ENCODE peak calls at places on chromosome 20, in five cellular contexts. One of them, this sample, is unnamed.

GRCh38 chr20:22180244-22180643 is 404.1 kb downstream of the FOXA2 start:
- DNase-seq in IMR-90: no peak
- DNase-seq in H1: peak
- DNase-seq in neuronal stem cell: no peak
- DNase-seq in H9: peak
- DNase-seq in this sample: no peak

GRCh38 chr20:4283011-4283410 is 267.7 kb upstream of the RNF24 start:
- DNase-seq in IMR-90: no peak
- DNase-seq in H1: no peak
- DNase-seq in neuronal stem cell: no peak
- DNase-seq in H9: no peak
- DNase-seq in this sample: no peak

GRCh38 chr20:31406115-31406514 is at the start of gene DEFB121:
- DNase-seq in IMR-90: no peak
- DNase-seq in H1: no peak
- DNase-seq in neuronal stem cell: no peak
- DNase-seq in H9: no peak
- DNase-seq in this sample: no peak

GRCh38 chr20:3560162-3560561 is 89.3 kb downstream of the ATRN start:
- DNase-seq in IMR-90: no peak
- DNase-seq in H1: no peak
- DNase-seq in neuronal stem cell: no peak
- DNase-seq in H9: no peak
- DNase-seq in this sample: no peak

GRCh38 chr20:53901697-53902096 is 168.7 kb downstream of the BCAS1 start:
- DNase-seq in IMR-90: no peak
- DNase-seq in H1: no peak
- DNase-seq in neuronal stem cell: no peak
- DNase-seq in H9: no peak
- DNase-seq in this sample: no peak

GRCh38 chr20:44886276-44886671 is 769 bp downstream of the YWHAB start:
- DNase-seq in IMR-90: no peak
- DNase-seq in H1: no peak
- DNase-seq in neuronal stem cell: no peak
- DNase-seq in H9: no peak
- DNase-seq in this sample: peak

GRCh38 chr20:35741892-35742740 is at the start of gene RBM39:
- DNase-seq in IMR-90: peak
- DNase-seq in H1: peak
- DNase-seq in neuronal stem cell: peak
- DNase-seq in H9: peak
- DNase-seq in this sample: peak

GRCh38 chr20:62030834-62031434 is 34.7 kb downstream of the TAF4 start:
- DNase-seq in IMR-90: no peak
- DNase-seq in H1: no peak
- DNase-seq in neuronal stem cell: no peak
- DNase-seq in H9: no peak
- DNase-seq in this sample: no peak

GRCh38 chr20:21048841-21049273 is 57.3 kb downstream of the LINC00237 start:
- DNase-seq in IMR-90: no peak
- DNase-seq in H1: peak
- DNase-seq in neuronal stem cell: peak
- DNase-seq in H9: peak
- DNase-seq in this sample: no peak

GRCh38 chr20:24662756-24663399 is 193.4 kb downstream of the SYNDIG1 start:
- DNase-seq in IMR-90: peak
- DNase-seq in H1: no peak
- DNase-seq in neuronal stem cell: no peak
- DNase-seq in H9: no peak
- DNase-seq in this sample: no peak

GRCh38 chr20:58141496-58141895 is 87.0 kb downstream of the ANKRD60 start:
- DNase-seq in IMR-90: no peak
- DNase-seq in H1: no peak
- DNase-seq in neuronal stem cell: no peak
- DNase-seq in H9: no peak
- DNase-seq in this sample: no peak

GRCh38 chr20:24963672-24964517 is 14.8 kb downstream of the CST7 start:
- DNase-seq in IMR-90: no peak
- DNase-seq in H1: no peak
- DNase-seq in neuronal stem cell: no peak
- DNase-seq in H9: peak
- DNase-seq in this sample: no peak

GRCh38 chr20:9294081-9294480 is 220.3 kb upstream of the LAMP5 start:
- DNase-seq in IMR-90: peak
- DNase-seq in H1: no peak
- DNase-seq in neuronal stem cell: no peak
- DNase-seq in H9: no peak
- DNase-seq in this sample: peak

GRCh38 chr20:44644384-44645131 is 6.9 kb downstream of the ADA start:
- DNase-seq in IMR-90: no peak
- DNase-seq in H1: no peak
- DNase-seq in neuronal stem cell: no peak
- DNase-seq in H9: no peak
- DNase-seq in this sample: peak

GRCh38 chr20:7841291-7841966 is 98.8 kb downstream of the HAO1 start:
- DNase-seq in IMR-90: peak
- DNase-seq in H1: no peak
- DNase-seq in neuronal stem cell: no peak
- DNase-seq in H9: no peak
- DNase-seq in this sample: peak

GRCh38 chr20:44717986-44718385 is 2.8 kb downstream of the CCN5 start:
- DNase-seq in IMR-90: no peak
- DNase-seq in H1: peak
- DNase-seq in neuronal stem cell: no peak
- DNase-seq in H9: peak
- DNase-seq in this sample: no peak

GRCh38 chr20:63969851-63970713 is at the start of gene ZNF512B:
- DNase-seq in IMR-90: peak
- DNase-seq in H1: peak
- DNase-seq in neuronal stem cell: no peak
- DNase-seq in H9: peak
- DNase-seq in this sample: peak

GRCh38 chr20:12241065-12241464 is 323.4 kb downstream of the BTBD3 start:
- DNase-seq in IMR-90: no peak
- DNase-seq in H1: no peak
- DNase-seq in neuronal stem cell: no peak
- DNase-seq in H9: no peak
- DNase-seq in this sample: no peak

GRCh38 chr20:32524871-32525501 is 60.1 kb downstream of the NOL4L start:
- DNase-seq in IMR-90: no peak
- DNase-seq in H1: no peak
- DNase-seq in neuronal stem cell: no peak
- DNase-seq in H9: no peak
- DNase-seq in this sample: no peak

GRCh38 chr20:53827996-53828672 is 234.5 kb upstream of the ZNF217 start:
- DNase-seq in IMR-90: peak
- DNase-seq in H1: no peak
- DNase-seq in neuronal stem cell: no peak
- DNase-seq in H9: no peak
- DNase-seq in this sample: peak

GRCh38 chr20:47320990-47321805 is 35.3 kb downstream of the ZMYND8 start:
- DNase-seq in IMR-90: no peak
- DNase-seq in H1: no peak
- DNase-seq in neuronal stem cell: no peak
- DNase-seq in H9: no peak
- DNase-seq in this sample: no peak

GRCh38 chr20:5780233-5781217 is 30.3 kb downstream of the SHLD1 start:
- DNase-seq in IMR-90: peak
- DNase-seq in H1: no peak
- DNase-seq in neuronal stem cell: no peak
- DNase-seq in H9: no peak
- DNase-seq in this sample: peak

GRCh38 chr20:24253321-24253720 is 216.1 kb upstream of the SYNDIG1 start:
- DNase-seq in IMR-90: no peak
- DNase-seq in H1: no peak
- DNase-seq in neuronal stem cell: no peak
- DNase-seq in H9: no peak
- DNase-seq in this sample: no peak

GRCh38 chr20:62119591-62120364 is 2.5 kb upstream of the LSM14B start:
- DNase-seq in IMR-90: no peak
- DNase-seq in H1: no peak
- DNase-seq in neuronal stem cell: no peak
- DNase-seq in H9: no peak
- DNase-seq in this sample: no peak

GRCh38 chr20:47139934-47140333 is 216.6 kb downstream of the ZMYND8 start:
- DNase-seq in IMR-90: no peak
- DNase-seq in H1: no peak
- DNase-seq in neuronal stem cell: no peak
- DNase-seq in H9: no peak
- DNase-seq in this sample: no peak

GRCh38 chr20:23873370-23874015 is 6.1 kb downstream of the CST5 start:
- DNase-seq in IMR-90: no peak
- DNase-seq in H1: no peak
- DNase-seq in neuronal stem cell: no peak
- DNase-seq in H9: no peak
- DNase-seq in this sample: no peak

GRCh38 chr20:10640897-10641296 is 32.9 kb downstream of the JAG1 start:
- DNase-seq in IMR-90: no peak
- DNase-seq in H1: no peak
- DNase-seq in neuronal stem cell: no peak
- DNase-seq in H9: no peak
- DNase-seq in this sample: no peak

GRCh38 chr20:18057994-18058349 is 256 bp upstream of the OVOL2 start:
- DNase-seq in IMR-90: no peak
- DNase-seq in H1: no peak
- DNase-seq in neuronal stem cell: no peak
- DNase-seq in H9: no peak
- DNase-seq in this sample: no peak

GRCh38 chr20:1897486-1897885 is 2.3 kb downstream of the SIRPA start:
- DNase-seq in IMR-90: no peak
- DNase-seq in H1: no peak
- DNase-seq in neuronal stem cell: no peak
- DNase-seq in H9: no peak
- DNase-seq in this sample: peak

GRCh38 chr20:12022121-12022520 is 104.4 kb downstream of the BTBD3 start:
- DNase-seq in IMR-90: no peak
- DNase-seq in H1: no peak
- DNase-seq in neuronal stem cell: no peak
- DNase-seq in H9: no peak
- DNase-seq in this sample: no peak

GRCh38 chr20:58985656-58986055 is 4.6 kb downstream of the NELFCD start:
- DNase-seq in IMR-90: no peak
- DNase-seq in H1: no peak
- DNase-seq in neuronal stem cell: no peak
- DNase-seq in H9: no peak
- DNase-seq in this sample: no peak

GRCh38 chr20:1813101-1813529 is 82.1 kb upstream of the SIRPA start:
- DNase-seq in IMR-90: peak
- DNase-seq in H1: no peak
- DNase-seq in neuronal stem cell: no peak
- DNase-seq in H9: no peak
- DNase-seq in this sample: peak

GRCh38 chr20:44203161-44203560 is 7.4 kb downstream of the OSER1 start:
- DNase-seq in IMR-90: peak
- DNase-seq in H1: no peak
- DNase-seq in neuronal stem cell: no peak
- DNase-seq in H9: no peak
- DNase-seq in this sample: peak

GRCh38 chr20:46057856-46058655 is 29.0 kb downstream of the SLC12A5 start:
- DNase-seq in IMR-90: peak
- DNase-seq in H1: no peak
- DNase-seq in neuronal stem cell: peak
- DNase-seq in H9: peak
- DNase-seq in this sample: peak

GRCh38 chr20:48904566-48905321 is 16.8 kb upstream of the ARFGEF2 start:
- DNase-seq in IMR-90: peak
- DNase-seq in H1: peak
- DNase-seq in neuronal stem cell: peak
- DNase-seq in H9: peak
- DNase-seq in this sample: peak
- H2AFZ ChIP-seq in IMR-90: no peak
- H2AFZ ChIP-seq in H1: peak
- H2AFZ ChIP-seq in neuronal stem cell: peak
- H2AFZ ChIP-seq in H9: peak
- H2AFZ ChIP-seq in this sample: no peak

DNA sequence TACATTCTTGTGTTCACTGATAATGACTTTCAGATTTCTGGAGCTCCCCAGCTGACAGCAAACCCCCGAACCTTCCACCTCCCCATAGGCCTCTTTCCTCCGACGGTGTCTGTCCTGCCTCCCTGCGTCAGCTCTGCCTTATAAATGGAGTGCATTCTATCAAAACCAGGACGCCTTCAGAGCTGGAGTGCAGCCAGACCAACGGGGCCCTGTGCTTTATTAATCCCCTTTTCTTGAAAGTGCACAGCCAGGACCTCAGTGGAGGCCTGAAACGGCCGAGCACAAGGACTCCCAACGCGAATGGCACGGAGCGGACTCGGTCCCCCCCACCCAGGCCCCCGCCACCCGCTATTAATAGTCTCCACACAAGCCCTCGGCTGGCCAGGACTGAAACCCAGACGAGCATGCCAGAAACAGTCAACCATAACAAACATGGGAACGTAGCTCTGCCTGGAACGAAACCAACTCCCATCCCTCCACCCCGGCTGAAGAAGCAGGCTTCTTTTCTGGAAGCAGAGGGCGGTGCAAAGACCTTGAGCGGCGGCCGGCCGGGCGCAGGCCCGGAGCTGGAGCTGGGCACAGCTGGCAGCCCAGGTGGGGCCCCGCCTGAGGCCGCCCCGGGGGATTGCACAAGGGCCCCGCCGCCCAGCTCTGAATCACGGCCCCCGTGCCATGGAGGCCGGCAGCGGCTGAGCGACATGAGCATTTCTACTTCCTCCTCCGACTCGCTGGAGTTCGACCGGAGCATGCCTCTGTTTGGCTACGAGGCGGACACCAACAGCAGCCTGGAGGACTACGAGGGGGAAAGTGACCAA is 42.3 kb upstream of the NAA20 start:
- DNase-seq in IMR-90: peak
- DNase-seq in H1: peak
- DNase-seq in neuronal stem cell: no peak
- DNase-seq in H9: no peak
- DNase-seq in this sample: peak
- H3K27ac ChIP-seq in IMR-90: peak
- H3K27ac ChIP-seq in H1: no peak
- H3K27ac ChIP-seq in neuronal stem cell: no peak
- H3K27ac ChIP-seq in H9: no peak
- H3K27ac ChIP-seq in this sample: peak

GRCh38 chr20:16367948-16368560 is 205.2 kb downstream of the KIF16B start:
- DNase-seq in IMR-90: no peak
- DNase-seq in H1: no peak
- DNase-seq in neuronal stem cell: no peak
- DNase-seq in H9: no peak
- DNase-seq in this sample: no peak
- H2AK5ac ChIP-seq in IMR-90: no peak
- H2AK5ac ChIP-seq in H1: no peak
- H2AK5ac ChIP-seq in neuronal stem cell: no peak
- H2AK5ac ChIP-seq in H9: no peak
- H2AK5ac ChIP-seq in this sample: no peak

DNA sequence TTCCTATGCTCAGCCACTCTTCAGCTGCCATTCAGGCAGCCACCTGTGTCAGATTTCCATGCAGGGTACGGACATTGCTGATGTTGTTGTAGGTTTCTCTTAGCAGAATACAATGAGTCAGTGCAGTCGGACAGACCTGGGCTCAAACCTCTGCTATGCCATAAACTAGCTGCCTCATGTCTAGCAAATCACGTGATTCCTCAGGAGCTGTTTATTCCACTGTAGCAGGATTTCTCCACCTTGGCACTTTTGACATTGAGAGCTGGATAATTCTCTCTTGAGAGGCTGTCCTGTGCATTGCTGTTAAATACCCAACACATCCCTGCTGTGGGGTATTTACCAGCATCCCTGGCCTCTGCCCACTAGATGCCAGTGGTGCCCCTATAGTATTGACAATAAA is 413.8 kb upstream of the CDH4 start:
- DNase-seq in IMR-90: no peak
- DNase-seq in H1: no peak
- DNase-seq in neuronal stem cell: no peak
- DNase-seq in H9: no peak
- DNase-seq in this sample: no peak
- H2AFZ ChIP-seq in IMR-90: no peak
- H2AFZ ChIP-seq in H1: no peak
- H2AFZ ChIP-seq in neuronal stem cell: no peak
- H2AFZ ChIP-seq in H9: no peak
- H2AFZ ChIP-seq in this sample: no peak